ENCODE peak calls at places on chromosomes 7 and 10, in five cellular contexts. N is MG63, B is Panc1, T is lung, E is IMR-90. X is an unnamed sample.

GRCh38 chr10:102629661-102630614 is 14.3 kb upstream of the TRIM8 start:
- DNase-seq in N (peak; percentile 88), B (no peak), T (no peak), E (peak; percentile 91), X (peak; percentile 97)

GRCh38 chr7:55534262-55534915 is 37.9 kb downstream of the VOPP1 start:
- DNase-seq in N (peak; percentile 39), B (no peak), T (peak; percentile 63), E (peak; percentile 81), X (no peak)

GRCh38 chr7:29287366-29287765 is 92.8 kb downstream of the CHN2 start:
- DNase-seq in N (peak; percentile 61), B (no peak), T (no peak), E (peak; percentile 31), X (no peak)

GRCh38 chr10:8951440-8952089 is 897.1 kb downstream of the GATA3 start:
- DNase-seq in N (no peak), B (no peak), T (no peak), E (no peak), X (no peak)

GRCh38 chr10:91035650-91036292 is 114.9 kb upstream of the ANKRD1 start:
- DNase-seq in N (no peak), B (no peak), T (no peak), E (no peak), X (no peak)

GRCh38 chr7:130595986-130596385 is 72.6 kb downstream of the COPG2 start:
- DNase-seq in N (no peak), B (no peak), T (no peak), E (peak; percentile 2), X (no peak)

GRCh38 chr10:118818621-118819221 is 64.0 kb upstream of the CACUL1 start:
- DNase-seq in N (no peak), B (no peak), T (no peak), E (no peak), X (no peak)

GRCh38 chr7:600935-601334 is 81.3 kb upstream of the PDGFA start:
- DNase-seq in N (no peak), B (no peak), T (no peak), E (no peak), X (no peak)

GRCh38 chr7:4774804-4775280 is 581 bp upstream of the AP5Z1 start:
- DNase-seq in N (peak; percentile 26), B (peak; percentile 36), T (peak; percentile 50), E (peak; percentile 75), X (no peak)

GRCh38 chr7:26646666-26647065 is 217.7 kb downstream of the SKAP2 start:
- DNase-seq in N (no peak), B (no peak), T (no peak), E (peak; percentile 6), X (no peak)

GRCh38 chr7:910441-910861 is 34.1 kb downstream of the GET4 start:
- DNase-seq in N (no peak), B (no peak), T (no peak), E (no peak), X (no peak)

GRCh38 chr7:13603661-13604060 is 385.8 kb downstream of the ETV1 start:
- DNase-seq in N (no peak), B (no peak), T (no peak), E (peak; percentile 1), X (no peak)

GRCh38 chr7:150945853-150946825 is 32.0 kb downstream of the KCNH2 start:
- DNase-seq in N (no peak), B (no peak), T (no peak), E (no peak), X (no peak)

GRCh38 chr10:88670497-88670896 is 6.3 kb downstream of the LIPF start:
- DNase-seq in N (no peak), B (no peak), T (no peak), E (no peak), X (no peak)

GRCh38 chr7:137626469-137627067 is 220.2 kb downstream of the DGKI start:
- DNase-seq in N (peak; percentile 5), B (peak; percentile 42), T (peak; percentile 45), E (peak; percentile 52), X (peak; percentile 62)

GRCh38 chr7:4151926-4152549 is 530.1 kb upstream of the FOXK1 start:
- DNase-seq in N (no peak), B (no peak), T (no peak), E (no peak), X (no peak)

GRCh38 chr10:122796796-122797195 is 48.9 kb downstream of the CUZD1 start:
- DNase-seq in N (no peak), B (no peak), T (no peak), E (no peak), X (no peak)

GRCh38 chr7:84701524-84702306 is 485.1 kb downstream of the SEMA3D start:
- DNase-seq in N (peak; percentile 84), B (peak; percentile 46), T (no peak), E (peak; percentile 98), X (peak; percentile 51)

GRCh38 chr10:43252166-43252784 is 14.6 kb downstream of the RASGEF1A start:
- DNase-seq in N (no peak), B (no peak), T (no peak), E (no peak), X (no peak)

GRCh38 chr10:125928928-125929585 is 32.7 kb downstream of the FANK1 start:
- DNase-seq in N (no peak), B (no peak), T (no peak), E (no peak), X (no peak)

GRCh38 chr7:128404143-128404681 is 5.6 kb downstream of the IMPDH1 start:
- DNase-seq in N (no peak), B (no peak), T (no peak), E (no peak), X (peak; percentile 36)

GRCh38 chr7:3884543-3884942 is 583.5 kb downstream of the SDK1 start:
- DNase-seq in N (no peak), B (no peak), T (no peak), E (no peak), X (no peak)

GRCh38 chr10:70222340-70222794 is 10.9 kb downstream of the PPA1 start:
- DNase-seq in N (no peak), B (no peak), T (no peak), E (peak; percentile 35), X (no peak)

GRCh38 chr7:35037526-35038339 is 448 bp upstream of the DPY19L1 start:
- DNase-seq in N (peak; percentile 94), B (no peak), T (peak; percentile 90), E (peak; percentile 94), X (peak; percentile 94)

GRCh38 chr10:78432582-78432981 is 398.9 kb downstream of the RPS24 start:
- DNase-seq in N (no peak), B (no peak), T (no peak), E (no peak), X (no peak)

GRCh38 chr10:102065561-102066420 is 642 bp downstream of the HPS6 start:
- DNase-seq in N (peak; percentile 46), B (no peak), T (no peak), E (peak; percentile 13), X (no peak)

GRCh38 chr7:101021703-101022102 is 1.8 kb downstream of the MUC17 start:
- DNase-seq in N (no peak), B (no peak), T (no peak), E (no peak), X (no peak)

GRCh38 chr10:72260215-72260587 is 13.5 kb upstream of the DDIT4 start:
- DNase-seq in N (no peak), B (no peak), T (no peak), E (no peak), X (no peak)

GRCh38 chr10:44946201-44946600 is 13.4 kb upstream of the RASSF4 start:
- DNase-seq in N (no peak), B (no peak), T (no peak), E (peak; percentile 63), X (peak; percentile 60)

GRCh38 chr7:43141091-43141490 is 28.6 kb downstream of the HECW1 start:
- DNase-seq in N (no peak), B (no peak), T (no peak), E (no peak), X (no peak)

GRCh38 chr7:158526531-158526930 is 61.1 kb downstream of the PTPRN2 start:
- DNase-seq in N (no peak), B (no peak), T (no peak), E (no peak), X (no peak)
- H3K9me3 ChIP-seq in N (no peaks in the 10 kb centered on the region), B (no peaks in the 10 kb centered on the region), T (peaks cover 2% of the 10 kb centered on the region), E (peaks cover 71% of the 10 kb centered on the region), X (no peaks in the 10 kb centered on the region)

DNA sequence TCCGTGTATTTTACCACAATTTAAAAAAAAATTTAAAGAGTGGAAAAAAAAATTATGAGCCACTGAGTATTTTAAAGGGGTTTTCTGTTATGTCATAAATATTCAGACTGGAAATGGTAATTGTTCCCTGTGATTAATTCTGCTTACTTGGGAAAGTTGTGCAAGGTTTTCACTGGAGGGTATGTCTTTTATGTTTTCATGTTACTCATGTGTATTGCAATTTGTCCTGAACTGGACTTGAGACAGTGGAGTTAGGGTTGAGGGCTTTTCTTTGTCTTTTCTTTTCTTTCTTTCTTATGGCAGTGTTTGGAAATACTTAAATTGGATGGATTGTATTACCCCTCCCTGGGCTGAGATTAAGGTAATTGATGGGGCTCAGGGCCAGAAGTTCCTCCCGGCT is 257.7 kb downstream of the BAMBI start:
- DNase-seq in N (no peak), B (no peak), T (no peak), E (no peak), X (no peak)
- H3K9me3 ChIP-seq in N (no peaks in the 10 kb centered on the region), B (no peaks in the 10 kb centered on the region), T (peaks cover 3% of the 10 kb centered on the region), E (no peaks in the 10 kb centered on the region), X (no peaks in the 10 kb centered on the region)

DNA sequence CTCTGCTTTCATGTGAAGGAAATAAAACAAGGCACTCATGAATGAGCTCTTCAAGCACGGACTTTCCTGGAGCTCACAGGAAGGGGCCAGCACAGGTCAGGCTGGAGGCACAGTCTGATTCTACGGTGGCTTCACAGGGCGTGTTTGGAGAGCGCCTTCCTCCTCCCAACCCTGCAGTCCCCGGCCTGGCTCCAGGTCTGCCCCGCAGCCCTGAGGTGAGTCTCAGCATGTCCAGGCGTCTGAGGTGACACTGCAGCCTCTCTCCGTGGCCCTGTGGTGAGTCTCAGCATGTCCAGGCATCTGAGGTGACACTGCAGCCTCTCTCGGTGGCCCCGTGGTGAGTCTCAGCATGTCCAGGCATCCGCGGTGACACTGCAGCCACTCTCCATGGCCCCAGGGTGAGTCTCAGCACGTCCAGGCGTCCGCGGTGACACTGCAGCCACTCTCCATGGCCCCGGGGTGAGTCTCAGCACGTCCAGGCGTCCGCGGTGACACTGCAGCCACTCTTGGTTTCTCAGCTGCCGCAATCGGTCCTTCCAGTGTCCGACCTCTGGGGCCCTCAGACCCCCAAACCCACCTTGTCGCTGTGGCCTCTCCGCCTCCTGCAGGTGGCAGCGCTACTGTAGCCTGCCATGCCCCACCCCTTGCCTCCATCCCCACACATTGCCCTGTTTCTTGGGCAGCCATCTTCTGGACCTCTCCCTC is 381.7 kb downstream of the DNAJB6 start:
- DNase-seq in N (no peak), B (no peak), T (no peak), E (no peak), X (peak; percentile 36)
- H3K9me3 ChIP-seq in N (no peaks in the 10 kb centered on the region), B (no peaks in the 10 kb centered on the region), T (no peaks in the 10 kb centered on the region), E (peaks cover 63% of the 10 kb centered on the region), X (peaks cover 13% of the 10 kb centered on the region)

DNA sequence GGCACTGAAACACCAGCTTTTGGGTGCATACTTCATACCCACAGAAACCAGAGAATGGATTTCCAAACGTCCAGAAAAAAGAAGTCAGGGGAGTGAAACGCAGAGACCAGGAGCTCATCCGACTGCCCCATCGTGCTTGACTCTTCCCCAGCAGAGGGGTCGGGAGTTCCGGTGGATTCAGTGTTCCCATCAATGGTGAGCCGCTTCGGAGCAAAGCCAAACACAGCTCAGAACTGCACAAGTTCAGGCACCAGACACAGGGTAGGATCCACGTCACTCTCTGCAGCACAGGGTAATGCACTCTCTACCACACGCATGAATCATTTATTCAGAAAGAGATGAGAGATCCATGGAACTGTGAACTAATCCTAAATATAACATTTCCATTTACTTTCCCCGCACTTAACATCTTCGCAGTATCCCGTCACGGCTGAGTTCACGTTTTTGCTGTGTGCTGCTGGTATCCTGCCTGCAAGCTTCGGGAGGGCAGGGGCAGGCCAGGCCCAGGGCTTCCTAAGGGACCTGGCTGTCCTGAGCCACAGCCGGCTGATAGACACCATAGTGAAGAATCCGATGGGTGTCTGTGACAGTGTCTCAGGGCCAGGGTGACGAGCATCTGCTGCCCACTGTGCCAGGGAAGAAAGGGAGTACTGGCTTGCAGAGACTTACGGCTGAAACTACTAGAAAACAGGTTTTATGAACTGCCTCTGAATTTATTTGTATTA is 545.3 kb downstream of the PTPRN2 start:
- DNase-seq in N (no peak), B (no peak), T (no peak), E (no peak), X (no peak)
- H3K9me3 ChIP-seq in N (no peaks in the 10 kb centered on the region), B (peaks cover 10% of the 10 kb centered on the region), T (peaks cover 7% of the 10 kb centered on the region), E (peaks cover 42% of the 10 kb centered on the region), X (peaks cover 7% of the 10 kb centered on the region)